ENCODE peak calls at places on chromosomes 3 and 15, in six cellular contexts. L is PC-3; D is left ventricle myocardium inferior; X is progenitor cell of endocrine pancreas; P is Calu3; G is CD4-positive, alpha-beta T cell. V is an unnamed sample.

GRCh38 chr3:13579089-13579488 is 30.2 kb downstream of the FBLN2 start:
- DNase-seq in G (no peak), L (peak), X (no peak), D (no peak), P (no peak), V (peak)

GRCh38 chr3:114361391-114361790 is 67.6 kb downstream of the TIGIT start:
- DNase-seq in D (no peak), L (no peak), G (no peak), X (no peak), P (no peak), V (no peak)

GRCh38 chr3:133938770-133939495 is 43.3 kb upstream of the RAB6B start:
- DNase-seq in X (no peak), G (no peak), D (no peak), L (peak), P (peak), V (no peak)

GRCh38 chr15:67196672-67197363 is 57.6 kb downstream of the AAGAB start:
- DNase-seq in P (no peak), D (no peak), X (no peak), G (no peak), L (no peak), V (peak)

GRCh38 chr3:29606416-29606815 is 325.5 kb downstream of the RBMS3 start:
- DNase-seq in P (no peak), L (no peak), G (no peak), D (no peak), X (no peak), V (no peak)

GRCh38 chr15:80480909-80481308 is 76.7 kb downstream of the ARNT2 start:
- DNase-seq in L (peak), P (no peak), D (peak), G (no peak), X (no peak), V (peak)

GRCh38 chr15:61169904-61170695 is 59.0 kb downstream of the RORA start:
- DNase-seq in P (no peak), L (no peak), X (no peak), D (no peak), G (no peak), V (no peak)

GRCh38 chr3:14988988-14989394 is 41.6 kb downstream of the NR2C2 start:
- DNase-seq in P (no peak), X (no peak), G (no peak), D (no peak), L (peak), V (no peak)

GRCh38 chr3:46423588-46423987 is 16.5 kb downstream of the CCRL2 start:
- DNase-seq in L (peak), G (no peak), X (no peak), D (no peak), P (peak), V (no peak)

GRCh38 chr3:186432189-186432588 is 70.2 kb upstream of the DGKG start:
- DNase-seq in G (no peak), P (no peak), D (no peak), X (no peak), L (peak), V (peak)

GRCh38 chr3:125300416-125300815 is 74.7 kb downstream of the ZNF148 start:
- DNase-seq in L (peak), G (no peak), P (no peak), D (no peak), X (no peak), V (peak)

GRCh38 chr3:30733681-30734080 is 127.3 kb downstream of the TGFBR2 start:
- DNase-seq in P (no peak), D (no peak), X (no peak), G (no peak), L (no peak), V (no peak)

GRCh38 chr3:110521019-110521418 is 550.6 kb upstream of the NECTIN3 start:
- DNase-seq in L (peak), X (no peak), G (no peak), P (peak), D (no peak), V (peak)

GRCh38 chr3:94822298-94822697 is 759.4 kb downstream of the NSUN3 start:
- DNase-seq in D (no peak), G (no peak), L (peak), P (no peak), X (no peak), V (no peak)

GRCh38 chr15:90015749-90016148 is 14.6 kb downstream of the ZNF710 start:
- DNase-seq in P (no peak), G (no peak), X (no peak), D (no peak), L (no peak), V (no peak)

GRCh38 chr3:54891540-54891897 is 36.3 kb downstream of the LRTM1 start:
- DNase-seq in G (no peak), P (peak), X (no peak), D (peak), L (peak), V (peak)

GRCh38 chr15:51189579-51190397 is 95.1 kb upstream of the TNFAIP8L3 start:
- DNase-seq in D (no peak), L (no peak), G (no peak), X (no peak), P (no peak), V (no peak)

GRCh38 chr3:74360406-74360805 is 254.1 kb downstream of the CNTN3 start:
- DNase-seq in P (no peak), G (no peak), X (no peak), L (no peak), D (no peak), V (no peak)

GRCh38 chr15:85414495-85414894 is 34.1 kb downstream of the AKAP13 start:
- DNase-seq in G (no peak), L (peak), P (no peak), X (no peak), D (no peak), V (peak)

GRCh38 chr3:183532620-183533409 is 22.7 kb downstream of the KLHL6 start:
- DNase-seq in D (no peak), G (no peak), X (no peak), L (no peak), P (no peak), V (no peak)

GRCh38 chr15:60370105-60370803 is 27.5 kb downstream of the ANXA2 start:
- DNase-seq in X (no peak), D (no peak), L (peak), G (no peak), P (peak), V (no peak)

GRCh38 chr3:185797993-185798830 is 26.6 kb downstream of the IGF2BP2 start:
- DNase-seq in P (no peak), D (no peak), L (peak), G (no peak), X (no peak), V (no peak)

GRCh38 chr3:39497753-39498152 is 30.3 kb downstream of the MOBP start:
- DNase-seq in L (no peak), G (no peak), X (no peak), P (no peak), D (no peak), V (no peak)

GRCh38 chr3:149174901-149175300 is 45.5 kb downstream of the HPS3 start:
- DNase-seq in P (no peak), D (no peak), L (peak), G (no peak), X (no peak), V (no peak)

GRCh38 chr3:149167898-149168297 is 38.5 kb downstream of the HPS3 start:
- DNase-seq in P (no peak), X (no peak), L (no peak), G (no peak), D (no peak), V (no peak)

GRCh38 chr3:149170672-149171071 is 41.2 kb downstream of the HPS3 start:
- DNase-seq in L (no peak), D (no peak), G (no peak), X (no peak), P (no peak), V (no peak)
- TF ChIP-seq CTCF in L (no peak), D (no peak), G (no peak), X (no peak), P (no peak), V (no peak)

GRCh38 chr3:99575683-99576082 is 62.7 kb upstream of the COL8A1 start:
- DNase-seq in L (no peak), D (no peak), X (no peak), G (no peak), P (no peak), V (no peak)
- TF ChIP-seq CTCF in L (no peak), D (no peak), X (no peak), G (no peak), P (no peak), V (no peak)

DNA sequence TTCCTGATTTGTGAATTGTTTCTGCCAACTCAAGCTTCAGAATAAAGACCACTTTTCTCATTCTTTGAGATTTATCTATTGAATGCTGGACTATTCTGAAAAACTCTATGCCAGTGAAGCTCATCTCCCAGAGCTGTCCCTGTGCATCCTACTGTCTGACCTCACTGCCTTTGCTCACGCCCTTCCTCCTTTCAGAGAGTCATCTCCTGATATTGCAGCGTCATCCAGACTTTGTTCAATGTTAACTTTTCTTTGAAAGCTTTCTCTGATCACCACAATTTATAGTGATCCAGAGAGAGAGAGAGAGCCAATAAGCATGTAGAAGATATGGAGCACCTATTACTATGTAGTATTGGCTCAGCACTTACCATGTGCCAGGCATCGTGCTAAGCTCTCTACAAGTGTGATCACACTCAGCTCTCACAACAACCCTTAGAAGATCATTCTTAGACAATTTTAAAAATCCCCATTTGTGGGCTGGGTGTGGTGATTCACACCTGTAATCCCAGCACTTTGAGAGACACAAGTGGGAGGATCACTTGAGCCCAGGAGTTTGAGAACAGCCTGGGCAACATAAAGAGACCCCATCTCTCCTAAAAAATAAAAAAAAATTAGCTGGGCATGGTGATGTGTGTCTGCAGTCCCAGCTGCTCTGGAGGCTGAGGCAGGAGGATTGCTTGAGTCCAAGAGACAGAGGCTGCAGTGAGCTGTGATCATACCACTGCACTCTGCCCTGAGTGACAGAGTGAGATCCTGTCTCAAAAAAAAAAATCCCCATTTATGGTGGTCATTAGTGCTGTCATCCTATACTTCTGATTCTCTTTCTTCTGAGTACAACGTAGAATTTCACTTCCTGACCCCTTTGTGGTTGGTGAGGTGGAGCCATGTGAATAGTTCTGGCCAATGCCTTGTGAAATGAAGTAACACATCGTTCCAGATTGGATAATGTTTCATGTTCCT is 30.4 kb upstream of the TLE3 start:
- DNase-seq in P (no peak), D (no peak), L (no peak), G (no peak), X (no peak), V (no peak)
- TF ChIP-seq CTCF in P (no peak), D (no peak), L (no peak), G (no peak), X (no peak), V (no peak)

DNA sequence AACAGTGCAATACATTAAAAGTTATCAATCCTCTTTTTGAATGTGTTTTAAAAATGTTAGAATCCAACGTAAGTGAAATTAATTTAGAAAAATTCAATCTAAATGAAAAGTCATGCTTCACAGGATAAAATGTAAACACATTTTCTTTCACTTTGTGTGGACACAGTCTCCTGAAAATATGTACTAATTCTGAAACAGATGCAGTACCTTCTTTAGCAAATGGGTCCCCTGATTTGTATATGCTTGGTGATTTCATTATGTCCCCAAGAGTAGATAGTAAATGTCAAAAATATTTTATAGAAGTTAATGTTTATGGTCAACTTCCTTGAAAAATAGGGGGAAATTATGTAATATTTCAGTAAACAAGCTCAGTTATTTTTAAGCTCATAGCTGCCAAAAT is 28.9 kb downstream of the FOXP1 start:
- DNase-seq in G (no peak), L (no peak), X (no peak), P (no peak), D (no peak), V (no peak)
- TF ChIP-seq CTCF in G (no peak), L (no peak), X (no peak), P (no peak), D (no peak), V (no peak)

GRCh38 chr3:127959873-127960272 is 44.8 kb downstream of the KBTBD12 start:
- DNase-seq in D (no peak), X (peak), L (peak), P (peak), G (no peak), V (peak)
- TF ChIP-seq CTCF in D (peak), X (peak), L (peak), P (peak), G (no peak), V (peak)

DNA sequence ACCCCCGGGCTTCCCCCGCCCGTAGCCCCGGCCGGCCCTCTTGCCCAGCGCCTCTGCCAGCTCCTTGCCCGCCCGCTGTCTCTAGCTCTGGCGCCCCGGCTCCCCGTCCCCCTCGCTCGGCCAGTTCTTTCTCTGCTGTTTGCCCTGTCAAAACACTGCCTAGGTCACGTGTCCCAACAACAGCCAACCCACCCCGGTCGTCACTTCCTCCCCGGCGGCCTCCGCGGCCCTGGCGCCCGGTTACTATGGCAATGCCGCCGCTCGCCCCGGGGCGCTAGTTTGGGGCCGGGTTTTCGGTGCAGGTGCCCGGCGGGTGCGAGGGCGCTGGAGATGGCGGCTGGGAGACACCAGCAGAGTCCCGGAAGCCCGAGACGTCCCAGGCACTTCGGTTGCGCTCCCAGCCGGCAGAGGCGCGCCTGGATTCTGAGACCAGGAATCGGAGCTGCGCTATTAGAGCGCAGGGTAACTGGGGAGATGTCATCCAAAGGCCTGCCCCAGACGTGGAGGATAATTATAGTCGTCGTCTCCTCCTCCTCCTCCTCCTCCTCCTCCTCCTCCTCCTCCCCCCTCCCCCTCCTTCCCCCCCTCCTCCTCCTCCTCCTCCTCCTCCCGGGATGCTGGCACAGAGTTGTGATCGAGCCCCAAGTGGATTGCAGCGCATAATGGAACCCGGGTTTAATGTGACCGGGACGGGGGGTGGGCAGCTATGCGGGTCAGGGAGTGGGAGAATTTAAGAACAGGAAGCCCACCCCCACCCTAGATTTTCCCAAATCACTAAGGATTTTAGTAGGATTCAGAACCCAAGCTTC is at the start of gene ATOSA:
- DNase-seq in X (peak), G (peak), D (peak), P (peak), L (peak), V (peak)
- TF ChIP-seq CTCF in X (peak), G (no peak), D (no peak), P (no peak), L (no peak), V (peak)

V was measured in fibroblast of villous mesenchyme.